ENCODE peak calls at places on chromosome 1, in nine cellular contexts. One of them, this sample, is unnamed.

GRCh38 chr1:109620396-109620817 is 770 bp downstream of the AMPD2 start:
- DNase-seq in heart left ventricle: peak; percentile 66
- DNase-seq in aorta: peak; percentile 71
- DNase-seq in adipocyte: peak; percentile 81
- DNase-seq in H1: no peak
- DNase-seq in psoas muscle: no peak
- DNase-seq in spleen: no peak
- DNase-seq in Karpas-422: no peak
- DNase-seq in breast epithelium: no peak
- DNase-seq in this sample: peak; percentile 85

GRCh38 chr1:239558992-239559391 is 172.6 kb downstream of the CHRM3 start:
- DNase-seq in heart left ventricle: no peak
- DNase-seq in aorta: no peak
- DNase-seq in adipocyte: no peak
- DNase-seq in H1: no peak
- DNase-seq in psoas muscle: no peak
- DNase-seq in spleen: no peak
- DNase-seq in Karpas-422: no peak
- DNase-seq in breast epithelium: no peak
- DNase-seq in this sample: no peak

GRCh38 chr1:28581531-28582247 is 10.4 kb upstream of the RAB42 start:
- DNase-seq in heart left ventricle: peak; percentile 97
- DNase-seq in aorta: peak; percentile 98
- DNase-seq in adipocyte: peak; percentile 98
- DNase-seq in H1: peak; percentile 79
- DNase-seq in psoas muscle: peak; percentile 96
- DNase-seq in spleen: peak; percentile 98
- DNase-seq in Karpas-422: peak; percentile 98
- DNase-seq in breast epithelium: peak; percentile 95
- DNase-seq in this sample: peak; percentile 97

GRCh38 chr1:5834477-5835178 is 157.6 kb downstream of the NPHP4 start:
- DNase-seq in heart left ventricle: no peak
- DNase-seq in aorta: no peak
- DNase-seq in adipocyte: no peak
- DNase-seq in H1: no peak
- DNase-seq in psoas muscle: no peak
- DNase-seq in spleen: no peak
- DNase-seq in Karpas-422: no peak
- DNase-seq in breast epithelium: no peak
- DNase-seq in this sample: peak; percentile 57

GRCh38 chr1:44696789-44697188 is 22.3 kb downstream of the ARMH1 start:
- DNase-seq in heart left ventricle: no peak
- DNase-seq in aorta: no peak
- DNase-seq in adipocyte: no peak
- DNase-seq in H1: no peak
- DNase-seq in psoas muscle: no peak
- DNase-seq in spleen: peak; percentile 84
- DNase-seq in Karpas-422: peak; percentile 70
- DNase-seq in breast epithelium: no peak
- DNase-seq in this sample: no peak

GRCh38 chr1:237471377-237471776 is 419.3 kb downstream of the ZP4 start:
- DNase-seq in heart left ventricle: no peak
- DNase-seq in aorta: no peak
- DNase-seq in adipocyte: no peak
- DNase-seq in H1: no peak
- DNase-seq in psoas muscle: no peak
- DNase-seq in spleen: no peak
- DNase-seq in Karpas-422: no peak
- DNase-seq in breast epithelium: no peak
- DNase-seq in this sample: no peak

GRCh38 chr1:29639156-29639736 is 402.9 kb downstream of the PTPRU start:
- DNase-seq in heart left ventricle: no peak
- DNase-seq in aorta: no peak
- DNase-seq in adipocyte: no peak
- DNase-seq in H1: no peak
- DNase-seq in psoas muscle: no peak
- DNase-seq in spleen: no peak
- DNase-seq in Karpas-422: no peak
- DNase-seq in breast epithelium: no peak
- DNase-seq in this sample: no peak

GRCh38 chr1:230058619-230059018 is 8.4 kb upstream of the GALNT2 start:
- DNase-seq in heart left ventricle: no peak
- DNase-seq in aorta: no peak
- DNase-seq in adipocyte: no peak
- DNase-seq in H1: no peak
- DNase-seq in psoas muscle: no peak
- DNase-seq in spleen: no peak
- DNase-seq in Karpas-422: no peak
- DNase-seq in breast epithelium: no peak
- DNase-seq in this sample: no peak

GRCh38 chr1:184376359-184376758 is 10.5 kb upstream of the C1orf21 start:
- DNase-seq in heart left ventricle: no peak
- DNase-seq in aorta: no peak
- DNase-seq in adipocyte: no peak
- DNase-seq in H1: no peak
- DNase-seq in psoas muscle: no peak
- DNase-seq in spleen: no peak
- DNase-seq in Karpas-422: no peak
- DNase-seq in breast epithelium: no peak
- DNase-seq in this sample: no peak

GRCh38 chr1:108595510-108595909 is 35.6 kb downstream of the EEIG2 start:
- DNase-seq in heart left ventricle: no peak
- DNase-seq in aorta: no peak
- DNase-seq in adipocyte: peak; percentile 29
- DNase-seq in H1: no peak
- DNase-seq in psoas muscle: no peak
- DNase-seq in spleen: no peak
- DNase-seq in Karpas-422: no peak
- DNase-seq in breast epithelium: no peak
- DNase-seq in this sample: no peak

GRCh38 chr1:112722601-112723510 is 7.7 kb upstream of the PPM1J start:
- DNase-seq in heart left ventricle: no peak
- DNase-seq in aorta: no peak
- DNase-seq in adipocyte: peak; percentile 45
- DNase-seq in H1: no peak
- DNase-seq in psoas muscle: no peak
- DNase-seq in spleen: no peak
- DNase-seq in Karpas-422: no peak
- DNase-seq in breast epithelium: no peak
- DNase-seq in this sample: peak; percentile 85

GRCh38 chr1:218304281-218305039 is 19.4 kb downstream of the RRP15 start:
- DNase-seq in heart left ventricle: peak; percentile 86
- DNase-seq in aorta: no peak
- DNase-seq in adipocyte: no peak
- DNase-seq in H1: no peak
- DNase-seq in psoas muscle: peak; percentile 28
- DNase-seq in spleen: no peak
- DNase-seq in Karpas-422: no peak
- DNase-seq in breast epithelium: no peak
- DNase-seq in this sample: no peak

GRCh38 chr1:7048395-7048794 is 263.1 kb downstream of the CAMTA1 start:
- DNase-seq in heart left ventricle: no peak
- DNase-seq in aorta: no peak
- DNase-seq in adipocyte: no peak
- DNase-seq in H1: no peak
- DNase-seq in psoas muscle: no peak
- DNase-seq in spleen: no peak
- DNase-seq in Karpas-422: no peak
- DNase-seq in breast epithelium: no peak
- DNase-seq in this sample: no peak

GRCh38 chr1:173862769-173863223 is 5.0 kb downstream of the GAS5 start:
- DNase-seq in heart left ventricle: no peak
- DNase-seq in aorta: no peak
- DNase-seq in adipocyte: no peak
- DNase-seq in H1: no peak
- DNase-seq in psoas muscle: no peak
- DNase-seq in spleen: no peak
- DNase-seq in Karpas-422: peak; percentile 65
- DNase-seq in breast epithelium: no peak
- DNase-seq in this sample: no peak
- H3K36me3 ChIP-seq in heart left ventricle: peaks cover 62% of the 10 kb centered on the region
- H3K36me3 ChIP-seq in aorta: peaks cover 3% of the 10 kb centered on the region
- H3K36me3 ChIP-seq in adipocyte: peaks cover 67% of the 10 kb centered on the region
- H3K36me3 ChIP-seq in H1: peaks cover 40% of the 10 kb centered on the region
- H3K36me3 ChIP-seq in psoas muscle: peaks cover 91% of the 10 kb centered on the region
- H3K36me3 ChIP-seq in spleen: peaks cover 90% of the 10 kb centered on the region
- H3K36me3 ChIP-seq in Karpas-422: peaks cover 50% of the 10 kb centered on the region
- H3K36me3 ChIP-seq in breast epithelium: no peaks in the 10 kb centered on the region
- H3K36me3 ChIP-seq in this sample: peaks cover 28% of the 10 kb centered on the region

GRCh38 chr1:16251381-16251780 is 14.4 kb upstream of the CPLANE2 start:
- DNase-seq in heart left ventricle: no peak
- DNase-seq in aorta: no peak
- DNase-seq in adipocyte: no peak
- DNase-seq in H1: no peak
- DNase-seq in psoas muscle: no peak
- DNase-seq in spleen: no peak
- DNase-seq in Karpas-422: no peak
- DNase-seq in breast epithelium: no peak
- DNase-seq in this sample: no peak

GRCh38 chr1:16250547-16251251 is 13.7 kb upstream of the CPLANE2 start:
- DNase-seq in heart left ventricle: no peak
- DNase-seq in aorta: no peak
- DNase-seq in adipocyte: peak; percentile 34
- DNase-seq in H1: no peak
- DNase-seq in psoas muscle: no peak
- DNase-seq in spleen: no peak
- DNase-seq in Karpas-422: no peak
- DNase-seq in breast epithelium: no peak
- DNase-seq in this sample: no peak

GRCh38 chr1:16254263-16254948 is 17.4 kb upstream of the CPLANE2 start:
- DNase-seq in heart left ventricle: no peak
- DNase-seq in aorta: no peak
- DNase-seq in adipocyte: no peak
- DNase-seq in H1: no peak
- DNase-seq in psoas muscle: no peak
- DNase-seq in spleen: no peak
- DNase-seq in Karpas-422: no peak
- DNase-seq in breast epithelium: no peak
- DNase-seq in this sample: no peak

GRCh38 chr1:16252912-16253311 is 15.9 kb upstream of the CPLANE2 start:
- DNase-seq in heart left ventricle: no peak
- DNase-seq in aorta: no peak
- DNase-seq in adipocyte: no peak
- DNase-seq in H1: no peak
- DNase-seq in psoas muscle: no peak
- DNase-seq in spleen: no peak
- DNase-seq in Karpas-422: no peak
- DNase-seq in breast epithelium: no peak
- DNase-seq in this sample: no peak

DNA sequence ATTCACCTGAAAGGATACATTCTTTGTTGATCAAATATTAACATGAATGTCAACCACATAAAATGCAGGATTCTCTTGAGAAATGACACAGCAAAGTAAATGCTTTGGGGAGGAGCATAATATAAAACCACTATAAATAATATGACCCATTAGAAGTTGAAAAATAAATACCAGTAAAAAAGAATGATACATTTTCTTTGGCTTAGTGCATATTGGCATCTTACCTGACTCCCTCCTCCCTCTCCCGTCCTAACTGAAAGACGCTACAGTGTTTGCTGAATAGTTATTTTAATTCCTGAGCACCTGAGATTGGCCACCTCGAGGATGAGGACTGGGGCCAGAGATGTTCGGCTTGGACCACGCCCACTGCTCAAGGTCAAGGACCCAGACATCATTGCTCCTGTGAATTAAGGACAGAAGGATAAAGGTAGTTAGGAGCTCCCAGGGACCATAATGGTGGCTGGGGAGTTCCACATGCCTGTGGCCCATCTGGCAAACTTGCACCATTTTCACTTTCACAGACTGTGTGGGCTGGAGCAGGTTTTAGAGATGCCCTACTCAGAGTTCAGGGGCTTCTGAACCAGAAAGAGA is 16.4 kb upstream of the CPLANE2 start:
- DNase-seq in heart left ventricle: no peak
- DNase-seq in aorta: no peak
- DNase-seq in adipocyte: no peak
- DNase-seq in H1: no peak
- DNase-seq in psoas muscle: no peak
- DNase-seq in spleen: no peak
- DNase-seq in Karpas-422: no peak
- DNase-seq in breast epithelium: no peak
- DNase-seq in this sample: no peak
- H3K27me3 ChIP-seq in heart left ventricle: no peaks in the 10 kb centered on the region
- H3K27me3 ChIP-seq in aorta: no peaks in the 10 kb centered on the region
- H3K27me3 ChIP-seq in adipocyte: no peaks in the 10 kb centered on the region
- H3K27me3 ChIP-seq in H1: no peaks in the 10 kb centered on the region
- H3K27me3 ChIP-seq in psoas muscle: no peaks in the 10 kb centered on the region
- H3K27me3 ChIP-seq in spleen: no peaks in the 10 kb centered on the region
- H3K27me3 ChIP-seq in Karpas-422: no peaks in the 10 kb centered on the region
- H3K27me3 ChIP-seq in breast epithelium: no peaks in the 10 kb centered on the region
- H3K27me3 ChIP-seq in this sample: no peaks in the 10 kb centered on the region

GRCh38 chr1:228236744-228237143 is 28.9 kb downstream of the OBSCN start:
- DNase-seq in heart left ventricle: no peak
- DNase-seq in aorta: no peak
- DNase-seq in adipocyte: peak; percentile 12
- DNase-seq in H1: no peak
- DNase-seq in psoas muscle: no peak
- DNase-seq in spleen: no peak
- DNase-seq in Karpas-422: peak; percentile 81
- DNase-seq in breast epithelium: no peak
- DNase-seq in this sample: peak; percentile 86
- H3K36me3 ChIP-seq in heart left ventricle: peaks cover 31% of the 10 kb centered on the region
- H3K36me3 ChIP-seq in aorta: no peaks in the 10 kb centered on the region
- H3K36me3 ChIP-seq in adipocyte: no peaks in the 10 kb centered on the region
- H3K36me3 ChIP-seq in H1: peaks cover 18% of the 10 kb centered on the region
- H3K36me3 ChIP-seq in psoas muscle: peaks cover 88% of the 10 kb centered on the region
- H3K36me3 ChIP-seq in spleen: peaks cover 26% of the 10 kb centered on the region
- H3K36me3 ChIP-seq in Karpas-422: peaks cover 12% of the 10 kb centered on the region
- H3K36me3 ChIP-seq in breast epithelium: no peaks in the 10 kb centered on the region
- H3K36me3 ChIP-seq in this sample: peaks cover 14% of the 10 kb centered on the region

GRCh38 chr1:1204998-1205768 is 1.2 kb downstream of the TNFRSF18 start:
- DNase-seq in heart left ventricle: peak; percentile 12
- DNase-seq in aorta: peak; percentile 41
- DNase-seq in adipocyte: no peak
- DNase-seq in H1: no peak
- DNase-seq in psoas muscle: peak; percentile 10
- DNase-seq in spleen: no peak
- DNase-seq in Karpas-422: no peak
- DNase-seq in breast epithelium: no peak
- DNase-seq in this sample: peak; percentile 69

GRCh38 chr1:1207254-1207902 is 986 bp upstream of the TNFRSF18 start:
- DNase-seq in heart left ventricle: peak; percentile 25
- DNase-seq in aorta: peak; percentile 36
- DNase-seq in adipocyte: no peak
- DNase-seq in H1: no peak
- DNase-seq in psoas muscle: peak; percentile 9
- DNase-seq in spleen: no peak
- DNase-seq in Karpas-422: no peak
- DNase-seq in breast epithelium: no peak
- DNase-seq in this sample: peak; percentile 68

GRCh38 chr1:1204425-1204920 is 1.9 kb downstream of the TNFRSF18 start:
- DNase-seq in heart left ventricle: peak; percentile 8
- DNase-seq in aorta: peak; percentile 29
- DNase-seq in adipocyte: no peak
- DNase-seq in H1: no peak
- DNase-seq in psoas muscle: no peak
- DNase-seq in spleen: no peak
- DNase-seq in Karpas-422: no peak
- DNase-seq in breast epithelium: no peak
- DNase-seq in this sample: peak; percentile 57

GRCh38 chr1:1206376-1207253 is at the start of gene TNFRSF18:
- DNase-seq in heart left ventricle: peak; percentile 22
- DNase-seq in aorta: peak; percentile 45
- DNase-seq in adipocyte: no peak
- DNase-seq in H1: peak; percentile 10
- DNase-seq in psoas muscle: peak; percentile 13
- DNase-seq in spleen: peak; percentile 81
- DNase-seq in Karpas-422: peak; percentile 71
- DNase-seq in breast epithelium: no peak
- DNase-seq in this sample: peak; percentile 92

GRCh38 chr1:1205769-1206375 is 520 bp downstream of the TNFRSF18 start:
- DNase-seq in heart left ventricle: peak; percentile 19
- DNase-seq in aorta: peak; percentile 40
- DNase-seq in adipocyte: no peak
- DNase-seq in H1: no peak
- DNase-seq in psoas muscle: peak; percentile 13
- DNase-seq in spleen: peak; percentile 76
- DNase-seq in Karpas-422: no peak
- DNase-seq in breast epithelium: no peak
- DNase-seq in this sample: peak; percentile 86
- H3K27me3 ChIP-seq in heart left ventricle: peaks cover 32% of the 10 kb centered on the region
- H3K27me3 ChIP-seq in aorta: no peaks in the 10 kb centered on the region
- H3K27me3 ChIP-seq in adipocyte: peaks cover 20% of the 10 kb centered on the region
- H3K27me3 ChIP-seq in H1: peaks cover 2% of the 10 kb centered on the region
- H3K27me3 ChIP-seq in psoas muscle: no peaks in the 10 kb centered on the region
- H3K27me3 ChIP-seq in spleen: peaks cover 66% of the 10 kb centered on the region
- H3K27me3 ChIP-seq in Karpas-422: no peaks in the 10 kb centered on the region
- H3K27me3 ChIP-seq in breast epithelium: no peaks in the 10 kb centered on the region
- H3K27me3 ChIP-seq in this sample: peaks cover 5% of the 10 kb centered on the region